ENCODE peak calls at places on chromosomes 11 and 22, in eight cellular contexts. Z, G, U, D, Y, N, M and V are unnamed samples.

GRCh38 chr11:125408281-125408680 is 87.8 kb downstream of the FEZ1 start:
- DNase-seq in N (peak), U (no peak), G (no peak), Y (no peak), M (no peak), Z (no peak), D (no peak), V (no peak)

GRCh38 chr11:73999581-74000306 is 9.1 kb downstream of the UCP3 start:
- DNase-seq in Z (no peak), Y (no peak), N (peak), G (no peak), D (no peak), M (no peak), U (peak), V (no peak)

GRCh38 chr11:65305501-65306268 is 9.0 kb upstream of the CDC42EP2 start:
- DNase-seq in M (no peak), Z (no peak), N (no peak), U (no peak), Y (no peak), G (no peak), D (no peak), V (no peak)

GRCh38 chr11:109853156-109853776 is 239.9 kb upstream of the ZC3H12C start:
- DNase-seq in G (no peak), M (peak), Y (peak), U (no peak), Z (no peak), N (peak), D (no peak), V (no peak)

GRCh38 chr22:46414704-46415103 is 79.2 kb downstream of the TRMU start:
- DNase-seq in N (no peak), Z (no peak), Y (no peak), G (no peak), U (no peak), M (no peak), D (no peak), V (no peak)

GRCh38 chr11:69240332-69241074 is 53.5 kb upstream of the MYEOV start:
- DNase-seq in M (no peak), N (no peak), G (no peak), U (peak), Y (peak), D (no peak), Z (peak), V (no peak)

GRCh38 chr11:134995746-134996145 is 583.7 kb upstream of the B3GAT1 start:
- DNase-seq in U (no peak), D (no peak), Y (no peak), Z (no peak), N (no peak), M (no peak), G (no peak), V (no peak)

GRCh38 chr11:76215946-76216345 is 9.6 kb upstream of the WNT11 start:
- DNase-seq in Y (no peak), M (no peak), U (no peak), Z (no peak), N (no peak), D (no peak), G (no peak), V (no peak)

GRCh38 chr11:1060885-1061616 is 13.6 kb upstream of the MUC2 start:
- DNase-seq in U (no peak), Z (no peak), D (no peak), Y (no peak), G (no peak), N (no peak), M (no peak), V (peak)

GRCh38 chr22:23392420-23393121 is 187.5 kb downstream of the IGLL1 start:
- DNase-seq in U (peak), M (no peak), Y (no peak), N (no peak), D (no peak), G (no peak), Z (no peak), V (no peak)

GRCh38 chr11:61732705-61733104 is 19.7 kb upstream of the MYRF start:
- DNase-seq in G (no peak), N (no peak), Z (no peak), U (no peak), Y (no peak), D (no peak), M (no peak), V (no peak)

GRCh38 chr11:63944987-63945386 is 6.2 kb downstream of the NAA40 start:
- DNase-seq in U (no peak), D (no peak), M (no peak), G (no peak), Y (no peak), Z (no peak), N (no peak), V (no peak)

GRCh38 chr22:43326342-43326825 is 16.8 kb downstream of the SCUBE1 start:
- DNase-seq in M (no peak), U (no peak), G (no peak), Z (no peak), D (no peak), N (peak), Y (no peak), V (no peak)

GRCh38 chr22:28774378-28774777 is 1.9 kb downstream of the CCDC117 start:
- DNase-seq in N (no peak), M (no peak), Z (no peak), U (peak), Y (no peak), G (no peak), D (no peak), V (no peak)

GRCh38 chr11:73236879-73237278 is 18.8 kb downstream of the P2RY2 start:
- DNase-seq in N (peak), M (peak), G (no peak), D (no peak), U (no peak), Z (no peak), Y (peak), V (no peak)

GRCh38 chr22:48588151-48588880 is 1239.4 kb downstream of the BRD1 start:
- DNase-seq in G (no peak), U (no peak), M (no peak), Y (no peak), Z (no peak), D (no peak), N (no peak), V (no peak)

GRCh38 chr11:32396991-32397390 is 38.3 kb downstream of the WT1 start:
- DNase-seq in M (no peak), D (no peak), G (no peak), U (no peak), N (no peak), Z (no peak), Y (no peak), V (no peak)

GRCh38 chr11:9689721-9690120 is 25.8 kb downstream of the SWAP70 start:
- DNase-seq in M (no peak), Y (no peak), Z (no peak), U (no peak), D (no peak), G (no peak), N (no peak), V (no peak)